ENCODE peak calls at places on chromosomes 12 and 14, in seven cellular contexts. W is H9, S is H1, J is IMR-90, O is mesenchymal stem cell, R is neuronal stem cell, X is trophoblast cell. Z is an unnamed sample. For H3K4me1, the result is how much of the 10 kb centered on the place peaks cover.

GRCh38 chr12:2752676-2753371 is 41.9 kb upstream of the FKBP4 start:
- DNase-seq in X (peak), W (peak), J (peak), O (peak), R (peak), S (peak), Z (peak)

GRCh38 chr12:103665971-103666370 is 78.9 kb downstream of the STAB2 start:
- DNase-seq in O (no peak), X (no peak), R (no peak), W (no peak), S (no peak), J (no peak), Z (peak)

GRCh38 chr12:39595923-39596322 is 23.7 kb downstream of the ABCD2 start:
- DNase-seq in S (no peak), J (no peak), R (no peak), O (no peak), W (no peak), X (no peak), Z (no peak)

GRCh38 chr12:124434951-124435805 is 132.2 kb downstream of the NCOR2 start:
- DNase-seq in S (no peak), O (no peak), X (no peak), J (no peak), R (no peak), W (no peak), Z (no peak)

GRCh38 chr14:89911018-89911919 is 43.3 kb downstream of the EFCAB11 start:
- DNase-seq in S (peak), W (peak), R (peak), X (peak), O (peak), J (peak), Z (peak)

GRCh38 chr14:95057851-95058250 is 99.5 kb downstream of the DICER1 start:
- DNase-seq in O (no peak), R (no peak), X (no peak), J (no peak), S (no peak), W (no peak), Z (no peak)

GRCh38 chr12:101927042-101927441 is 49.7 kb downstream of the DRAM1 start:
- DNase-seq in S (no peak), R (no peak), J (peak), O (peak), X (no peak), W (no peak), Z (no peak)

GRCh38 chr14:64012003-64012402 is 159.2 kb downstream of the SYNE2 start:
- DNase-seq in J (no peak), X (no peak), O (no peak), W (no peak), S (no peak), R (no peak), Z (no peak)

GRCh38 chr12:116694653-116695463 is 43.0 kb downstream of the SPRING1 start:
- DNase-seq in O (no peak), S (no peak), X (no peak), W (no peak), R (no peak), J (no peak), Z (no peak)

GRCh38 chr14:29607129-29607528 is 320.5 kb downstream of the PRKD1 start:
- DNase-seq in R (no peak), O (peak), W (no peak), J (no peak), X (no peak), S (no peak), Z (peak)

GRCh38 chr14:89365071-89365801 is 51.8 kb downstream of the FOXN3 start:
- DNase-seq in S (no peak), W (no peak), R (no peak), J (peak), X (peak), O (peak), Z (no peak)

GRCh38 chr14:106850913-106851825 is 1324.8 kb downstream of the TMEM121 start:
- DNase-seq in J (no peak), S (no peak), W (no peak), X (no peak), O (no peak), R (no peak), Z (no peak)

GRCh38 chr14:23071244-23071974 is 14.1 kb upstream of the CDH24 start:
- DNase-seq in O (peak), J (peak), W (peak), X (peak), R (peak), S (peak), Z (peak)

GRCh38 chr12:95648990-95649791 is 97.9 kb upstream of the USP44 start:
- DNase-seq in R (no peak), J (peak), S (no peak), X (peak), W (no peak), O (no peak), Z (no peak)

GRCh38 chr12:6273931-6274687 is 36.4 kb upstream of the PLEKHG6 start:
- DNase-seq in W (no peak), X (peak), R (no peak), O (peak), S (no peak), J (no peak), Z (peak)

GRCh38 chr14:99509871-99510555 is 28.8 kb downstream of the CCNK start:
- DNase-seq in W (no peak), R (no peak), O (no peak), S (no peak), J (no peak), X (no peak), Z (no peak)

GRCh38 chr14:35196571-35196970 is 74.2 kb downstream of the PRORP start:
- DNase-seq in S (no peak), X (peak), J (no peak), R (no peak), O (peak), W (no peak), Z (no peak)

GRCh38 chr14:93648440-93649168 is 139.7 kb downstream of the PRIMA1 start:
- DNase-seq in X (peak), S (no peak), J (no peak), W (peak), O (no peak), R (no peak), Z (peak)

GRCh38 chr12:27595231-27595642 is 71.2 kb downstream of the PPFIBP1 start:
- DNase-seq in X (peak), J (peak), S (no peak), O (peak), R (peak), W (no peak), Z (peak)

GRCh38 chr12:82525616-82526015 is 161.1 kb upstream of the TMTC2 start:
- DNase-seq in S (no peak), J (no peak), O (no peak), R (no peak), W (no peak), X (no peak), Z (no peak)

GRCh38 chr12:14256555-14257169 is 108.8 kb upstream of the ATF7IP start:
- DNase-seq in J (peak), X (peak), O (peak), R (peak), W (peak), S (peak), Z (peak)

GRCh38 chr12:104137175-104137901 is 672 bp downstream of the NFYB start:
- DNase-seq in W (peak), S (peak), J (peak), R (peak), X (peak), O (peak), Z (peak)

DNA sequence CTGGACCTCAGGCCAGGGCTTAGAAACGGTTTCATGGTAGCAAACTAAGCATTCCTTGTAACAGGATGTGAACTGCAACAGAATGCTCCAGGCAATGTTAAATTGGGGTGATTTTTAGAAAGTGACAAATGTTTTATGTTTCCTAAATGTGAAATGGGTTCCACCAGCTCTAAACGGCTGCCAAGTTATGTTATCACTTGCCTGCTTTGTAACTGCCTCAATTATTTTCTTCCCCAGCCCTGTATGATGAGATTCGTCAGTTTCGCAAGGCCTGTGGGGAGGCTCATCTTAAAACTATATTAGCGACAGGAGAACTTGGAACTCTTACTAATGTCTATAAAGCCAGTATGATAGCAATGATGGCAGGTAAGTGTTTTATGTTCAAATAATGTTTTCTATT is 70.9 kb downstream of the DERA start:
- DNase-seq in J (peak), O (no peak), X (no peak), W (no peak), R (no peak), S (no peak), Z (no peak)
- H3K4me1 ChIP-seq in J (under half), O (under half), X (under half), W (under half), R (under half), S (under half), Z (under half)

GRCh38 chr12:91194500-91194899 is 11.9 kb upstream of the DCN start:
- DNase-seq in R (no peak), X (no peak), S (no peak), W (no peak), O (no peak), J (peak), Z (no peak)
- H3K18ac ChIP-seq in R (no peak), X (no peak), S (no peak), W (no peak), O (no peak), J (no peak), Z (no peak)

DNA sequence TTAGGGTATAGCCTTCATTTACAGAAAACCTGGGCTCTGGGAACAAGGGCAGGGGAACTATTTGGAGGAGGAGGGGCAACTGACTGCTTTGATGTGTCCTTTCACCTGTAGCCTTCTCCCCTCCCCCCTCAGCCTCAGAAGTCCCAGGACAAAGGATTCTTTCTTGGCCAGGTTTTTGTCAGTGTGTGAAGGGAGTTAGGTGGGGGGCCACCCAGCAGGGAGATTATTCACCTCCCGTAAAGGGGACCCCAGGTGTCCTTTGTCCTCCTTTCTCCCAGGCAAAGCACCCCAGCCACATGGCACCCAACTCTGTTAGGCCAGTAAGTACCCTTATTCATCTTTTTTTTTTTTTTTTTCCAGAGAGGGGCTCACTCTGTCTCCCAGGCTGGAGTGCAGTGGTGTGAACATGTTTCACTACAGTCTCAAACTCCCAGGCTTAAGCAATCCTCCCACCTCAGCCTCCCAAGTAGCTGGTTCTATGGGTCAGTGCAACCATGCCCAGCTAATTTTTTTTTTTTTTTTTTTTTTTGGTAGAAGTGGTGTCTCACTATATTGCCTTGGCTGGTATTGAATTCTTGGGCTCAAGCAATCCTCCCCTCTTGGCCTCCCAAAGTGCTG is 722 bp upstream of the NFE2 start:
- DNase-seq in J (no peak), R (no peak), O (no peak), X (no peak), W (peak), S (peak), Z (peak)
- H2BK5ac ChIP-seq in J (no peak), R (no peak), O (no peak), X (no peak), W (no peak), S (peak), Z (peak)

GRCh38 chr12:47274725-47275124 is 195.0 kb upstream of the AMIGO2 start:
- DNase-seq in J (peak), X (no peak), O (no peak), R (no peak), S (no peak), W (no peak), Z (no peak)
- H3K4me1 ChIP-seq in J (under half), X (under half), O (under half), R (under half), S (under half), W (under half), Z (under half)

GRCh38 chr12:89825591-89826449 is 117.2 kb upstream of the ATP2B1 start:
- DNase-seq in X (no peak), S (no peak), R (no peak), J (peak), O (peak), W (no peak), Z (peak)
- H3K18ac ChIP-seq in X (no peak), S (no peak), R (no peak), J (no peak), O (peak), W (no peak), Z (peak)

DNA sequence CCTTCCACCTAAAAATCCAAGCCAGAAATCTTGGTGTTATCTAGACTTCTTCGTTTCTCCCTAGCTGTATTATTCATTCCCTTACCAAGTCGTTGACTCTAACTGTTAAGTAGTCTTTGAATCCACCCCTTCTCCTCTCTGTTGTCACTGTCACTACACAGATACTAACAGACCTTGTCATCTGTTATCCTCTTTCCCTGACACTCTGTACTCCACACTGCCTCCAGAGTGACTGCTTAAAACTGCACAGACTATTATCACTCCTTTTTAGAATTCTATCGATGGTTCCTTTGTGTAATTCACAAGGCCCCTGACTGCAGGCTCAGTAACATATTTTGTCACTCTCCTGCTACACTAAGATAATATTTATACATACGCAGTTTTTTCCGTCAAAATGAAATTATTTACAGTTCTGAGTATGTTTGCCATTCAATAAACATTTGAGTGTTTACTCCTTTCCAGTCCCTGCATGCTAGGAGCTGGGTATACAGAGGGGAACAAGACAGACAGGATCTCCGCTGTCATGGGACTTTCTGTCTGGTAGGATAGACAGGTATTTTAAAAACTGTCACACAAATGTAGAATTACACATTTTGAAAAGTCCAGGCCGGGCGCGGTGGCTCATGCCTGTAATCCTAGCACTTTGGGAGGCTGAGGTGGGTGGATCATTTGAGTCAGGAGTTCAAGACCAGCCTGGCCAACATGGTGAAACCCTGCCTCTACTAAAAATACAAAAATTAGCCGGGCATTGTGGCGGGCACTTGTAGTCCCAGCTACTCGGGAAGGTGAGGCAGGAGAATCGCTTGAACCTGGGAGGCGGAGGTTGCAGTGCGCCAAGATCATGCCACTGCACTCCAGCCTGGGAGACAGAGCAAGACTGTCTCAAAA is 3.8 kb downstream of the MARS1 start:
- DNase-seq in W (no peak), S (no peak), X (no peak), J (no peak), R (no peak), O (peak), Z (peak)
- H2BK5ac ChIP-seq in W (no peak), S (no peak), X (no peak), J (no peak), R (no peak), O (no peak), Z (no peak)

DNA sequence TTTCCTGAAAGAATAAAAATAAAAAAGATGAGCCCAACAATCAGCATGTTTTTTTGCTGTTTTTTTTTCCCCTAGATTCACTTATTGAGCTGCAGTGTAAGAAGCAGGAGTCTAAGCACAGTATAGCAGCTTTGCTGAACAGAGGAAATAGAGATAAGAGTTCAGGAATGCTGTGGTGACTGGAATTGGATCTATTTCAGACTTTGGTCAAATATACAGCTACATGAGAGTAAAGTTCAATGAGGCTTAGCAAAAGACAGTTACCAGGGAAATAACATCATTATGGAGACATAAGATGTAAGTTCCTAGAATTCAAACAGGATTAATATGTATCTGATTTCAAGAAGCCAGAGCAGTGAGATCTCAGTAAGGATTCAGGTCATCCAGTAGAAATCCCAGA is 613.0 kb downstream of the RPS29 start:
- DNase-seq in R (no peak), X (no peak), S (no peak), O (peak), J (peak), W (no peak), Z (no peak)
- H3K4me1 ChIP-seq in R (under half), X (under half), S (under half), O (under half), J (under half), W (under half), Z (under half)

Z was measured in mesendoderm.